ENCODE peak calls at places on chromosomes 12 and 14, in five cellular contexts. One of them, this sample, is unnamed.

GRCh38 chr12:109111775-109112491 is 4.5 kb upstream of the ACACB start:
- DNase-seq in ovary: peak
- DNase-seq in heart left ventricle: peak
- DNase-seq in mesenchymal stem cell: peak
- DNase-seq in GM23338: peak
- DNase-seq in this sample: peak

GRCh38 chr14:69081271-69081670 is 71.6 kb downstream of the DCAF5 start:
- DNase-seq in ovary: no peak
- DNase-seq in heart left ventricle: no peak
- DNase-seq in mesenchymal stem cell: no peak
- DNase-seq in GM23338: no peak
- DNase-seq in this sample: peak

GRCh38 chr14:64971890-64972785 is at the start of gene RAB15:
- DNase-seq in ovary: peak
- DNase-seq in heart left ventricle: peak
- DNase-seq in mesenchymal stem cell: peak
- DNase-seq in GM23338: peak
- DNase-seq in this sample: peak

GRCh38 chr12:39103552-39104165 is 198.3 kb upstream of the CPNE8 start:
- DNase-seq in ovary: no peak
- DNase-seq in heart left ventricle: no peak
- DNase-seq in mesenchymal stem cell: peak
- DNase-seq in GM23338: peak
- DNase-seq in this sample: peak

GRCh38 chr12:31118831-31119530 is 45.3 kb downstream of the DDX11 start:
- DNase-seq in ovary: peak
- DNase-seq in heart left ventricle: no peak
- DNase-seq in mesenchymal stem cell: no peak
- DNase-seq in GM23338: peak
- DNase-seq in this sample: no peak

GRCh38 chr12:104282109-104282508 is 21.4 kb upstream of the EID3 start:
- DNase-seq in ovary: no peak
- DNase-seq in heart left ventricle: no peak
- DNase-seq in mesenchymal stem cell: peak
- DNase-seq in GM23338: no peak
- DNase-seq in this sample: peak

GRCh38 chr12:95212576-95212975 is 4.7 kb downstream of the FGD6 start:
- DNase-seq in ovary: no peak
- DNase-seq in heart left ventricle: no peak
- DNase-seq in mesenchymal stem cell: no peak
- DNase-seq in GM23338: no peak
- DNase-seq in this sample: no peak

GRCh38 chr12:68871899-68872298 is 61.1 kb downstream of the CPM start:
- DNase-seq in ovary: no peak
- DNase-seq in heart left ventricle: no peak
- DNase-seq in mesenchymal stem cell: no peak
- DNase-seq in GM23338: peak
- DNase-seq in this sample: peak

GRCh38 chr12:63821781-63822251 is 22.7 kb upstream of the SRGAP1 start:
- DNase-seq in ovary: peak
- DNase-seq in heart left ventricle: peak
- DNase-seq in mesenchymal stem cell: no peak
- DNase-seq in GM23338: peak
- DNase-seq in this sample: no peak

GRCh38 chr14:64789696-64790095 is 85.5 kb downstream of the PLEKHG3 start:
- DNase-seq in ovary: no peak
- DNase-seq in heart left ventricle: no peak
- DNase-seq in mesenchymal stem cell: no peak
- DNase-seq in GM23338: no peak
- DNase-seq in this sample: no peak

GRCh38 chr12:107101651-107102050 is 8.3 kb upstream of the CRY1 start:
- DNase-seq in ovary: no peak
- DNase-seq in heart left ventricle: no peak
- DNase-seq in mesenchymal stem cell: no peak
- DNase-seq in GM23338: no peak
- DNase-seq in this sample: no peak

GRCh38 chr14:91113829-91114078 is at the start of gene DGLUCY:
- DNase-seq in ovary: peak
- DNase-seq in heart left ventricle: peak
- DNase-seq in mesenchymal stem cell: peak
- DNase-seq in GM23338: no peak
- DNase-seq in this sample: peak

GRCh38 chr14:69093551-69094421 is 59.1 kb downstream of the DCAF5 start:
- DNase-seq in ovary: no peak
- DNase-seq in heart left ventricle: no peak
- DNase-seq in mesenchymal stem cell: peak
- DNase-seq in GM23338: peak
- DNase-seq in this sample: peak

GRCh38 chr12:113990548-113991223 is 24.6 kb upstream of the RBM19 start:
- DNase-seq in ovary: no peak
- DNase-seq in heart left ventricle: no peak
- DNase-seq in mesenchymal stem cell: no peak
- DNase-seq in GM23338: no peak
- DNase-seq in this sample: no peak

GRCh38 chr12:75479963-75480461 is 543 bp upstream of the GLIPR1 start:
- DNase-seq in ovary: no peak
- DNase-seq in heart left ventricle: no peak
- DNase-seq in mesenchymal stem cell: no peak
- DNase-seq in GM23338: no peak
- DNase-seq in this sample: no peak

GRCh38 chr12:72207094-72207493 is 65.1 kb upstream of the TRHDE start:
- DNase-seq in ovary: no peak
- DNase-seq in heart left ventricle: no peak
- DNase-seq in mesenchymal stem cell: no peak
- DNase-seq in GM23338: peak
- DNase-seq in this sample: peak

GRCh38 chr14:103630364-103631108 is 1.5 kb downstream of the KLC1 start:
- DNase-seq in ovary: no peak
- DNase-seq in heart left ventricle: no peak
- DNase-seq in mesenchymal stem cell: peak
- DNase-seq in GM23338: no peak
- DNase-seq in this sample: peak

GRCh38 chr14:103071544-103072251 is 12.3 kb upstream of the LBHD2 start:
- DNase-seq in ovary: no peak
- DNase-seq in heart left ventricle: peak
- DNase-seq in mesenchymal stem cell: no peak
- DNase-seq in GM23338: no peak
- DNase-seq in this sample: no peak

GRCh38 chr14:82113710-82114109 is 580.1 kb upstream of the SEL1L start:
- DNase-seq in ovary: no peak
- DNase-seq in heart left ventricle: no peak
- DNase-seq in mesenchymal stem cell: no peak
- DNase-seq in GM23338: no peak
- DNase-seq in this sample: no peak

GRCh38 chr12:27779837-27780611 is at the start of the genes KLHL42 and MANSC4:
- DNase-seq in ovary: peak
- DNase-seq in heart left ventricle: peak
- DNase-seq in mesenchymal stem cell: peak
- DNase-seq in GM23338: peak
- DNase-seq in this sample: peak

GRCh38 chr12:105573574-105573973 is 243.1 kb downstream of the C12orf75 start:
- DNase-seq in ovary: no peak
- DNase-seq in heart left ventricle: no peak
- DNase-seq in mesenchymal stem cell: no peak
- DNase-seq in GM23338: no peak
- DNase-seq in this sample: no peak

GRCh38 chr14:92373336-92373735 is 50.4 kb downstream of the SLC24A4 start:
- DNase-seq in ovary: no peak
- DNase-seq in heart left ventricle: no peak
- DNase-seq in mesenchymal stem cell: no peak
- DNase-seq in GM23338: no peak
- DNase-seq in this sample: no peak

GRCh38 chr14:24309538-24310386 is at the start of gene LTB4R2:
- DNase-seq in ovary: no peak
- DNase-seq in heart left ventricle: no peak
- DNase-seq in mesenchymal stem cell: no peak
- DNase-seq in GM23338: no peak
- DNase-seq in this sample: no peak

GRCh38 chr12:94100254-94100653 is 48.1 kb upstream of the PLXNC1 start:
- DNase-seq in ovary: no peak
- DNase-seq in heart left ventricle: no peak
- DNase-seq in mesenchymal stem cell: no peak
- DNase-seq in GM23338: no peak
- DNase-seq in this sample: peak

GRCh38 chr14:50085570-50086315 is 30.6 kb downstream of the VCPKMT start:
- DNase-seq in ovary: no peak
- DNase-seq in heart left ventricle: no peak
- DNase-seq in mesenchymal stem cell: peak
- DNase-seq in GM23338: no peak
- DNase-seq in this sample: peak

GRCh38 chr12:103470664-103471063 is 25.1 kb downstream of the C12orf42 start:
- DNase-seq in ovary: no peak
- DNase-seq in heart left ventricle: no peak
- DNase-seq in mesenchymal stem cell: no peak
- DNase-seq in GM23338: no peak
- DNase-seq in this sample: no peak

GRCh38 chr12:21456291-21456780 is 18.9 kb downstream of the PYROXD1 start:
- DNase-seq in ovary: no peak
- DNase-seq in heart left ventricle: no peak
- DNase-seq in mesenchymal stem cell: no peak
- DNase-seq in GM23338: no peak
- DNase-seq in this sample: no peak

GRCh38 chr12:94717656-94718055 is 67.3 kb upstream of the TMCC3 start:
- DNase-seq in ovary: no peak
- DNase-seq in heart left ventricle: no peak
- DNase-seq in mesenchymal stem cell: no peak
- DNase-seq in GM23338: no peak
- DNase-seq in this sample: no peak

GRCh38 chr12:32257695-32258496 is 141.5 kb upstream of the FGD4 start:
- DNase-seq in ovary: no peak
- DNase-seq in heart left ventricle: no peak
- DNase-seq in mesenchymal stem cell: no peak
- DNase-seq in GM23338: no peak
- DNase-seq in this sample: no peak

GRCh38 chr12:123075591-123076171 is 75.2 kb downstream of the PITPNM2 start:
- DNase-seq in ovary: peak
- DNase-seq in heart left ventricle: no peak
- DNase-seq in mesenchymal stem cell: peak
- DNase-seq in GM23338: peak
- DNase-seq in this sample: peak
- H3K4me3 ChIP-seq in ovary: no peak
- H3K4me3 ChIP-seq in heart left ventricle: no peak
- H3K4me3 ChIP-seq in mesenchymal stem cell: no peak
- H3K4me3 ChIP-seq in GM23338: no peak
- H3K4me3 ChIP-seq in this sample: no peak

GRCh38 chr14:41873379-41874034 is 266.8 kb downstream of the LRFN5 start:
- DNase-seq in ovary: no peak
- DNase-seq in heart left ventricle: no peak
- DNase-seq in mesenchymal stem cell: peak
- DNase-seq in GM23338: peak
- DNase-seq in this sample: peak

GRCh38 chr14:41868396-41868795 is 261.7 kb downstream of the LRFN5 start:
- DNase-seq in ovary: no peak
- DNase-seq in heart left ventricle: no peak
- DNase-seq in mesenchymal stem cell: no peak
- DNase-seq in GM23338: peak
- DNase-seq in this sample: no peak

GRCh38 chr14:41875113-41875512 is 268.4 kb downstream of the LRFN5 start:
- DNase-seq in ovary: no peak
- DNase-seq in heart left ventricle: no peak
- DNase-seq in mesenchymal stem cell: no peak
- DNase-seq in GM23338: no peak
- DNase-seq in this sample: no peak

DNA sequence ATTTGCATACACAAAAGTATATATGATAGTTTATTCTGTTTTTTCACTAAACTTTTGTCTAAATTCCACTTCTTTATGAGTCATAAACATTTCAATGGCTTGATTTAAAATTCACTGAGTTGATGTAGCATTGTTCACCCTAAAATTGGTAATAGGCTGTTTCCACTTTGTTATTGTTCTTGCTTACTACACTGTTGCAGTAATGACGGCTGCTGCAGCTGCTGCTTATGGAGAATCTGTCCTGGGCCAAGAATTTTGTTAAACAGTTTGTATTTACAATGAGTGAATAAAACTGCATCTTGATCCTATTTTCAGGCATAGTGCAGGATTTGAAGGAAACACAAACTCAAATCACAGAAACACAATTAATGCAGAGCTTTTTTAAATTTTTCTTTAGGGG is 266.2 kb downstream of the LRFN5 start:
- DNase-seq in ovary: no peak
- DNase-seq in heart left ventricle: no peak
- DNase-seq in mesenchymal stem cell: peak
- DNase-seq in GM23338: no peak
- DNase-seq in this sample: peak
- H3K4me3 ChIP-seq in ovary: no peak
- H3K4me3 ChIP-seq in heart left ventricle: no peak
- H3K4me3 ChIP-seq in mesenchymal stem cell: peak
- H3K4me3 ChIP-seq in GM23338: no peak
- H3K4me3 ChIP-seq in this sample: no peak

GRCh38 chr12:57550628-57551549 is 1.0 kb downstream of the KIF5A start:
- DNase-seq in ovary: no peak
- DNase-seq in heart left ventricle: no peak
- DNase-seq in mesenchymal stem cell: no peak
- DNase-seq in GM23338: no peak
- DNase-seq in this sample: no peak
- H3K4me3 ChIP-seq in ovary: peak
- H3K4me3 ChIP-seq in heart left ventricle: no peak
- H3K4me3 ChIP-seq in mesenchymal stem cell: peak
- H3K4me3 ChIP-seq in GM23338: peak
- H3K4me3 ChIP-seq in this sample: peak

GRCh38 chr12:26723379-26724308 is 109.3 kb downstream of the ITPR2 start:
- DNase-seq in ovary: peak
- DNase-seq in heart left ventricle: no peak
- DNase-seq in mesenchymal stem cell: peak
- DNase-seq in GM23338: no peak
- DNase-seq in this sample: peak
- H3K4me3 ChIP-seq in ovary: no peak
- H3K4me3 ChIP-seq in heart left ventricle: no peak
- H3K4me3 ChIP-seq in mesenchymal stem cell: no peak
- H3K4me3 ChIP-seq in GM23338: no peak
- H3K4me3 ChIP-seq in this sample: no peak

DNA sequence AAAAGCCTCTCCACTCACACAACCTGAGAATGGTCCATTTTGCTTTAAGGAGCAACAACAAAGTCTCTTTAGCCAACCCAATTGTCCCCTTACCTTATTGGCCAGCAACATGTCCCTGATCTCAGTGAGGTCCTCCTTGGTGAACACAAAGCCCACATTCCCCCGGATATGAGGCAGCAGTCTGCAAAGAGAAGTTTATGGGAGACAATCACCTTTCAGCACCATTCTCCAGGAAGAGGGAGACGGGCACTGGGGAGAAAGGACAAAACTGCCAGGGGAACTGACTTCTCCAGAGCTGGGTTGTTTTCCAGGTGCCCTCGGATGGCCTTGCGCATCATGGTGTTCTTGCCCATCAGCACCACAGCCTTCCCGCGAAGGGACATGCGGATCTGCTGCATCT is 1.9 kb downstream of the RPLP0 start:
- DNase-seq in ovary: no peak
- DNase-seq in heart left ventricle: no peak
- DNase-seq in mesenchymal stem cell: no peak
- DNase-seq in GM23338: no peak
- DNase-seq in this sample: no peak
- H3K4me3 ChIP-seq in ovary: peak
- H3K4me3 ChIP-seq in heart left ventricle: peak
- H3K4me3 ChIP-seq in mesenchymal stem cell: peak
- H3K4me3 ChIP-seq in GM23338: peak
- H3K4me3 ChIP-seq in this sample: peak